ENCODE peak calls at places on chromosomes 6 and 20, in seven cellular contexts. Y is breast epithelium, I is transverse colon, Q is GM23338, O is H1, N is prostate gland, V is spleen. F is an unnamed sample. For H3K4me1, the result is how much of the 10 kb centered on the place peaks cover.

GRCh38 chr6:10190042-10190441 is 224.8 kb downstream of the TFAP2A start:
- DNase-seq in N (no peak), Y (no peak), O (no peak), Q (no peak), I (no peak), V (no peak), F (no peak)

GRCh38 chr6:70537266-70537665 is 29.5 kb upstream of the SDHAF4 start:
- DNase-seq in N (no peak), I (no peak), Y (no peak), V (no peak), Q (no peak), O (no peak), F (no peak)

GRCh38 chr20:4151342-4151741 is 136.0 kb upstream of the RNF24 start:
- DNase-seq in I (no peak), O (no peak), Y (no peak), V (no peak), N (no peak), Q (no peak), F (no peak)

GRCh38 chr20:25310268-25310920 is 62.5 kb downstream of the PYGB start:
- DNase-seq in O (no peak), N (no peak), Y (peak), I (peak), V (peak), Q (peak), F (peak)

GRCh38 chr20:32871622-32872160 is 13.0 kb downstream of the EFCAB8 start:
- DNase-seq in O (no peak), V (peak), N (no peak), I (no peak), Y (no peak), Q (no peak), F (no peak)

GRCh38 chr20:17765017-17765416 is 65.3 kb downstream of the BANF2 start:
- DNase-seq in V (no peak), Y (no peak), I (no peak), O (no peak), N (no peak), Q (no peak), F (no peak)

GRCh38 chr6:26342106-26342999 is 22.6 kb upstream of the BTN3A2 start:
- DNase-seq in Q (peak), I (no peak), O (no peak), Y (no peak), N (no peak), V (no peak), F (no peak)

GRCh38 chr20:51928931-51929330 is 126.6 kb upstream of the SALL4 start:
- DNase-seq in O (no peak), Q (no peak), V (no peak), I (no peak), N (no peak), Y (no peak), F (no peak)

GRCh38 chr20:57620274-57620990 is at the start of gene ZBP1:
- DNase-seq in O (peak), Y (no peak), Q (no peak), V (peak), I (peak), N (peak), F (no peak)

GRCh38 chr6:18053071-18053475 is 65.6 kb upstream of the KIF13A start:
- DNase-seq in Q (no peak), I (no peak), V (no peak), Y (peak), N (peak), O (no peak), F (no peak)

GRCh38 chr20:41428285-41428684 is 61.7 kb upstream of the EMILIN3 start:
- DNase-seq in O (no peak), Y (no peak), V (no peak), I (no peak), Q (no peak), N (no peak), F (no peak)

GRCh38 chr6:163754866-163755265 is 340.3 kb downstream of the QKI start:
- DNase-seq in Y (no peak), N (no peak), Q (no peak), V (no peak), O (no peak), I (no peak), F (no peak)

GRCh38 chr6:155273438-155273837 is 9.6 kb downstream of the CLDN20 start:
- DNase-seq in N (no peak), O (no peak), I (no peak), V (no peak), Y (no peak), Q (peak), F (no peak)

GRCh38 chr6:158061361-158061708 is 79.7 kb downstream of the SYNJ2 start:
- DNase-seq in O (no peak), Y (no peak), N (no peak), I (no peak), Q (no peak), V (peak), F (no peak)

GRCh38 chr6:148629197-148629909 is 117.5 kb upstream of the UST start:
- DNase-seq in I (no peak), N (no peak), O (no peak), V (no peak), Y (no peak), Q (peak), F (no peak)

GRCh38 chr6:159983641-159984080 is 14.8 kb downstream of the IGF2R start:
- DNase-seq in V (no peak), N (no peak), Y (no peak), I (no peak), Q (no peak), O (no peak), F (no peak)

GRCh38 chr6:63236398-63236817 is 25.1 kb downstream of the FKBP1C start:
- DNase-seq in V (no peak), Q (peak), Y (no peak), N (no peak), O (no peak), I (no peak), F (no peak)

GRCh38 chr6:138101946-138102731 is 5.1 kb downstream of the PERP start:
- DNase-seq in N (no peak), Y (no peak), O (no peak), Q (no peak), I (no peak), V (no peak), F (no peak)

GRCh38 chr20:59671661-59672471 is 67.5 kb downstream of the PHACTR3 start:
- DNase-seq in N (no peak), Y (no peak), O (no peak), V (no peak), I (no peak), Q (no peak), F (no peak)

GRCh38 chr6:170053966-170054661 is 236.8 kb downstream of the DLL1 start:
- DNase-seq in V (peak), N (no peak), Y (no peak), O (no peak), Q (no peak), I (peak), F (peak)

GRCh38 chr6:39389372-39389767 is 66.9 kb upstream of the KCNK16 start:
- DNase-seq in I (no peak), N (no peak), V (no peak), Y (no peak), Q (peak), O (no peak), F (no peak)

GRCh38 chr6:165585060-165585459 is 78.0 kb downstream of the PDE10A start:
- DNase-seq in O (no peak), V (no peak), I (no peak), Y (no peak), N (no peak), Q (no peak), F (no peak)

GRCh38 chr20:38175221-38176030 is 10.4 kb upstream of the TGM2 start:
- DNase-seq in Q (peak), O (no peak), I (no peak), N (no peak), V (peak), Y (no peak), F (no peak)

GRCh38 chr6:32175711-32176475 is at the start of gene AGPAT1:
- DNase-seq in Y (peak), V (peak), N (peak), I (peak), Q (peak), O (peak), F (peak)

GRCh38 chr6:166308769-166309589 is 787 bp upstream of the PRR18 start:
- DNase-seq in I (no peak), N (no peak), Q (peak), Y (no peak), V (no peak), O (no peak), F (no peak)

GRCh38 chr6:38350882-38351281 is 288.8 kb downstream of the BTBD9 start:
- DNase-seq in Q (peak), V (no peak), N (no peak), O (no peak), Y (no peak), I (no peak), F (no peak)

GRCh38 chr20:35773154-35773751 is 1.4 kb downstream of the PHF20 start:
- DNase-seq in V (peak), I (peak), Q (peak), Y (peak), O (no peak), N (no peak), F (no peak)

GRCh38 chr20:35040090-35040489 is 52.5 kb downstream of the TRPC4AP start:
- DNase-seq in Y (no peak), N (no peak), Q (no peak), I (peak), O (no peak), V (no peak), F (no peak)

GRCh38 chr6:10510592-10511367 is 10.4 kb upstream of the GCNT2 start:
- DNase-seq in O (peak), Q (peak), V (peak), Y (peak), N (peak), I (peak), F (no peak)

GRCh38 chr6:94562846-94563245 is 1014.5 kb upstream of the MANEA start:
- DNase-seq in O (no peak), Q (no peak), V (no peak), Y (no peak), I (no peak), N (no peak), F (no peak)

GRCh38 chr6:79608334-79609224 is 22.6 kb upstream of the SH3BGRL2 start:
- DNase-seq in V (no peak), Q (no peak), O (no peak), I (peak), N (no peak), Y (no peak), F (no peak)

GRCh38 chr20:41960166-41960565 is 342.0 kb upstream of the CHD6 start:
- DNase-seq in I (no peak), O (no peak), Y (no peak), V (no peak), Q (no peak), N (no peak), F (no peak)

GRCh38 chr6:24933266-24933665 is 2.5 kb downstream of the RIPOR2 start:
- DNase-seq in O (no peak), I (no peak), N (no peak), Q (no peak), V (no peak), Y (no peak), F (no peak)

GRCh38 chr6:24936641-24937317 is 1.0 kb upstream of the RIPOR2 start:
- DNase-seq in Y (no peak), I (no peak), N (no peak), Q (no peak), V (no peak), O (no peak), F (no peak)

GRCh38 chr6:24933868-24934401 is 1.8 kb downstream of the RIPOR2 start:
- DNase-seq in O (peak), Y (no peak), V (peak), Q (peak), I (peak), N (no peak), F (no peak)

GRCh38 chr6:24935323-24935722 is 437 bp downstream of the RIPOR2 start:
- DNase-seq in N (no peak), V (no peak), Y (no peak), Q (no peak), O (no peak), I (no peak), F (no peak)

GRCh38 chr6:24935753-24936152 is at the start of gene RIPOR2:
- DNase-seq in O (peak), Y (no peak), I (peak), N (no peak), V (peak), Q (peak), F (no peak)
- TF ChIP-seq POLR2AphosphoS5 in O (peak), Y (no peak), I (no peak), N (no peak), V (peak), Q (peak), F (no peak)

DNA sequence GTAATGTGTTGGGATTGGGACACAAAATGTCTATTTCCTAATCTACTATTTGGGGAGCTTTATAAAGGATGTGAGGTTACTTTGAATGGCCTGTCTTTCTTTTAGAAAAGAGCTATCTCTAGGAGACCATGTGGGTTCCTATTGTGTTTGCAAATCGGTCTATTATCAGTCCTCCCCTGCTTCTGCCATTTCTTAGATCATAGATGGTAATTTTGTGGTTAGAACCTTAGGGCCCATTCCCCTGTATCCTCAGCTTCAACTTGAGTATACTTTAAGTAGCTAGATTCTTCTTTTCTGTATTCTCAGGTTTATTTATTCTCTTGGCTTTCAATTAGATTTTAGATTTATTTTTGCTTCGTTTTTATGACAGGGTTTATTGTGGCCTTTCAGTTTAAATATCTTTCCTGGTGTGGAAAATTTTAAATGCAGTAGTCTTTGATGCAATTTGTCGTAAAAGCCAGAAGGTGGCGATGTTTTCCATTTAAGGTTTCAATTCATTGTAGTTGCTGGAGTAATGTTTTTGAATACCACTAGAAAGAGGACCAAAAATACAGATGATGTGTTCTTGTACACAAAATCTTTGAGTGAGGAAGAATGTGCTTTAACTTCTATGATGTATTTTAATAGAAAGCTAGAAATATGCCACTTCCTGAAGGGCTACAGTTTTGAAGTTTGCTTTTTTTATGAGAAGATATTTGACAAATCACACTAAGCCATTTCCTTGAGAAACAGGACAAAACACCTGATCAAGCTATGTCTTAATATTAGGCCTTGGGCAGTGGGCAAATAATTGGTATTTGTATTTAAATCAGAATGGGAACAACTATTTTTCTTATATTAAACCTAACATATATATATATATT is 20.3 kb downstream of the TBPL1 start:
- DNase-seq in O (no peak), Y (no peak), N (no peak), V (no peak), Q (peak), I (no peak), F (no peak)
- TF ChIP-seq CTCF in O (no peak), Y (peak), N (peak), V (peak), Q (peak), I (peak), F (peak)

DNA sequence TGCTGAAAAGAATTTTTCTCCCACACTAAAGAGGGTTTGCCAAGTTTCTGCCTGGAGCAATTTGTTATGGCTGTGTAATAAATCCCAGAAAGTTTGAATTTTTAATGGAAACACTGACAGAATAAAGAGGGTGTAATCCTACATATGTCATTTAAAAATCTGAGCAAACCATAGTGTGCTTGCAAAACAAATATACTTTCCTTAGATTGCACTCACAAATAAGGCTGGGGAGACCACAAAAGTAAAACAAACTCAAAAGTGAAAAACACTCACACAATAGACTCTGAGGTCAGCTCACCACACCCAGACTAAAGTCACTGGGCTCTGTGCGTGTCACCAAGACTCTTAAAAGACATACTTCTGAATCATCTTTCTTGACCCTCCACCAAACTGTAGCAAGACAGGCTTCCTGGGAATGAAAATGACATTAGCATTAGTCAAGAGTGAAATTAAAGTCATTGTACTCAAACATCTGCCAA is 4.8 kb upstream of the ATXN1 start:
- DNase-seq in O (no peak), N (no peak), V (no peak), Y (no peak), Q (no peak), I (no peak), F (no peak)
- H3K4me1 ChIP-seq in O (under half), N (under half), V (under half), Y (under half), Q (under half), I (under half), F (under half)

GRCh38 chr6:125363360-125364121 is 61.8 kb upstream of the HDDC2 start:
- DNase-seq in V (peak), Q (peak), I (peak), Y (peak), O (peak), N (no peak), F (peak)
- TF ChIP-seq POLR2AphosphoS5 in V (peak), Q (peak), I (peak), Y (no peak), O (peak), N (no peak), F (no peak)

DNA sequence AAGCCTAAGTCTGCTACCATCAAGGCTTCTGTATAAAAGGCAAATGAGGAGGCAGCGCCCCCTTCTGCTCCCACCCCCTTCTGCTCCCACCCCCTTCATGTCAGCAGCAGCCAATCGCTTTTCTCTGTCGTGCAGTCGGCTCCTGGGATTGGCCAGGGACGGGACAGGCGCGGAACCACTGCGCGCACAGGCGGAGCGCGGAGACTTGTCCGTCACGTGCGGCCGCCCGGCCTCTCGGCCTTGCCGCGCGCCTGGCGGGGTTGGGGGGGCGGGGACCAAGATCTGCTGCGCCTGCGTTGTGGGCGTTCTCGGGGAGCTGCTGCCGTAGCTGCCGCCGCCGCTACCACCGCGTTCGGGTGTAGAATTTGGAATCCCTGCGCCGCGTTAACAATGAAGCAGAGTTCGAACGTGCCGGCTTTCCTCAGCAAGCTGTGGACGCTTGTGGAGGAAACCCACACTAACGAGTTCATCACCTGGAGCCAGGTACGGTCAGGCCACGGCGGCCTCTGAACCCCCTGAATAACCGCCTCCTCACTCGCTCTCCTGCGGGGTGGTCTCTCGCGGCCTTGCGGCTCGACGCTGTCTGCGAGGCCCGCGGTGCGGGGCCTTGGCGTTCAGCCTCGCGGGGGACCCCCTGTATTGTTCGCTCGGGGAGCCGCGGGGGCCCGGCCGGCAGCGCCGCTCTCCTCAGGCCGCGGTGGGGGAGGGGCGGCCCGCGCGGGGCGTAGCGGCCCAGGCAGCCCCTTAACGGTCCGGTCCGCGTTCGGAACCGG is at the start of gene HSF2:
- DNase-seq in Q (peak), Y (peak), I (peak), V (peak), O (peak), N (peak), F (peak)
- TF ChIP-seq CTCF in Q (no peak), Y (no peak), I (no peak), V (peak), O (no peak), N (peak), F (peak)

GRCh38 chr20:10167594-10167993 is 51.0 kb upstream of the SNAP25 start:
- DNase-seq in I (no peak), V (no peak), O (no peak), Q (no peak), N (no peak), Y (no peak), F (no peak)

GRCh38 chr20:10172998-10173655 is 45.5 kb upstream of the SNAP25 start:
- DNase-seq in O (no peak), N (no peak), Q (no peak), Y (no peak), V (peak), I (no peak), F (no peak)

GRCh38 chr20:10171864-10172751 is 46.5 kb upstream of the SNAP25 start:
- DNase-seq in I (peak), Q (peak), O (peak), Y (no peak), N (peak), V (peak), F (no peak)

GRCh38 chr20:10169752-10170151 is 48.9 kb upstream of the SNAP25 start:
- DNase-seq in V (no peak), O (no peak), Q (no peak), N (no peak), Y (no peak), I (no peak), F (no peak)

GRCh38 chr20:10170261-10170660 is 48.4 kb upstream of the SNAP25 start:
- DNase-seq in N (no peak), Q (no peak), I (no peak), V (no peak), O (no peak), Y (no peak), F (no peak)
- H3K4me1 ChIP-seq in N (under half), Q (under half), I (under half), V (under half), O (under half), Y (under half), F (under half)

DNA sequence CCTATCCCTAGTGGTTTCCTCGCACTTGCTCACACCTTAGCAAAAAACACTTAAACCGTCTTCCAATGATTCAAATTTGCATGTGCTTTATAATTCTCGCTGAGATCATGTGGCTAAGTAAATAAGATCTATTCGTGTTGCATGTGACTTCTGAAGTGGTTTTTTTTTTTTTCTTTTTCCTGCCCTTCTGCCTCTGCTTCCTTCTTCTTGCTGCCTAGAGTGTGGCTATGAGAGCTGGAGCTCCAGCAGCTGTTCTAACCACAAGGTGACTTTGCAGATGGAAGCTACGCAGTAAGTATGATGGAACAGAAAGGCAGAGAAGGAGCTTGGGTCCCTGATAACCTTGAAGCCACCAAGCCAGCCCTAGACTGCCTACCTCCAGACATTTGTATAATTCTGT is 36.4 kb downstream of the SULF2 start:
- DNase-seq in V (no peak), Y (no peak), I (no peak), Q (no peak), N (no peak), O (no peak), F (no peak)
- TF ChIP-seq POLR2AphosphoS5 in V (no peak), Y (no peak), I (no peak), Q (no peak), N (no peak), O (no peak), F (no peak)

F was measured in suprapubic skin.